ENCODE peak calls at places on chromosomes 6 and 20, in eight cellular contexts. O is K562, Q is Panc1, V is A549, H is GM23338, P is HCT116, L is HepG2, I is GM12878. A is an unnamed sample.

GRCh38 chr6:110633731-110634130 is 157.3 kb upstream of the SLC22A16 start:
- DNase-seq in L (no peak), O (no peak), P (no peak), I (no peak), H (no peak), V (no peak), Q (no peak), A (no peak)

GRCh38 chr20:50311308-50312001 is 120.8 kb downstream of the CEBPB start:
- DNase-seq in Q (no peak), O (no peak), V (no peak), L (no peak), H (no peak), I (no peak), P (no peak), A (no peak)

GRCh38 chr20:62367483-62368302 is 581 bp upstream of the LAMA5 start:
- DNase-seq in P (no peak), L (peak), H (peak), O (no peak), Q (no peak), V (peak), I (no peak), A (peak)

GRCh38 chr6:22910370-22910769 is 341.0 kb downstream of the HDGFL1 start:
- DNase-seq in H (no peak), P (no peak), L (no peak), V (no peak), Q (no peak), I (no peak), O (no peak), A (no peak)

GRCh38 chr6:95797054-95797453 is 218.7 kb upstream of the FUT9 start:
- DNase-seq in V (no peak), H (no peak), L (no peak), Q (no peak), O (no peak), I (no peak), P (no peak), A (no peak)

GRCh38 chr20:41373851-41374567 is 7.4 kb upstream of the EMILIN3 start:
- DNase-seq in O (no peak), P (no peak), L (no peak), I (no peak), H (no peak), Q (no peak), V (no peak), A (no peak)

GRCh38 chr6:168060521-168060931 is 18.5 kb downstream of the FRMD1 start:
- DNase-seq in L (peak), V (peak), H (peak), Q (no peak), O (peak), I (no peak), P (no peak), A (no peak)

GRCh38 chr20:4781211-4781610 is 59.5 kb downstream of the PRND start:
- DNase-seq in H (no peak), P (no peak), V (no peak), Q (no peak), I (no peak), L (no peak), O (no peak), A (no peak)

GRCh38 chr20:15930324-15931305 is 642.6 kb downstream of the KIF16B start:
- DNase-seq in H (peak), L (peak), V (peak), Q (no peak), P (no peak), I (no peak), O (no peak), A (no peak)

GRCh38 chr6:166032366-166033171 is 135.1 kb downstream of the TBXT start:
- DNase-seq in V (peak), L (no peak), I (no peak), P (peak), O (no peak), Q (peak), H (peak), A (no peak)

GRCh38 chr6:15905488-15906392 is 223.1 kb upstream of the MYLIP start:
- DNase-seq in O (peak), P (no peak), Q (no peak), I (no peak), L (no peak), H (no peak), V (no peak), A (peak)

GRCh38 chr6:79384845-79385244 is 150.4 kb upstream of the HMGN3 start:
- DNase-seq in H (no peak), I (no peak), O (no peak), P (no peak), Q (no peak), L (no peak), V (no peak), A (no peak)

GRCh38 chr6:81384921-81385320 is 367.6 kb downstream of the TENT5A start:
- DNase-seq in Q (no peak), V (no peak), L (no peak), H (no peak), O (no peak), I (no peak), P (no peak), A (no peak)

GRCh38 chr20:25623225-25623735 is 534 bp downstream of the NANP start:
- DNase-seq in P (peak), I (peak), Q (no peak), H (peak), O (no peak), V (peak), L (peak), A (no peak)

GRCh38 chr6:44234101-44235090 is 11.0 kb downstream of the SLC29A1 start:
- DNase-seq in I (no peak), L (peak), Q (no peak), O (peak), P (no peak), H (peak), V (peak), A (peak)

GRCh38 chr6:128914051-128914450 is 31.1 kb downstream of the LAMA2 start:
- DNase-seq in L (no peak), P (no peak), O (no peak), I (no peak), Q (no peak), V (no peak), H (no peak), A (no peak)

GRCh38 chr20:32752458-32753250 is 9.4 kb upstream of the COMMD7 start:
- DNase-seq in I (no peak), P (no peak), Q (no peak), L (no peak), O (peak), H (no peak), V (no peak), A (no peak)

GRCh38 chr6:169345198-169345597 is 91.6 kb upstream of the THBS2 start:
- DNase-seq in O (no peak), P (no peak), V (no peak), I (no peak), H (no peak), L (no peak), Q (no peak), A (no peak)

GRCh38 chr6:105781248-105781647 is 304.9 kb upstream of the PRDM1 start:
- DNase-seq in L (no peak), P (peak), Q (no peak), I (no peak), O (peak), V (no peak), H (no peak), A (no peak)

GRCh38 chr6:27894839-27895762 is 17.1 kb downstream of the OR2B2 start:
- DNase-seq in P (peak), I (peak), L (peak), O (peak), V (peak), Q (peak), H (peak), A (peak)

GRCh38 chr6:159233365-159234101 is 64.3 kb downstream of the FNDC1 start:
- DNase-seq in L (no peak), V (no peak), Q (no peak), I (no peak), H (peak), O (no peak), P (no peak), A (no peak)

GRCh38 chr20:1326031-1326930 is 2.7 kb downstream of the SDCBP2 start:
- DNase-seq in H (no peak), L (no peak), Q (no peak), P (no peak), O (no peak), V (no peak), I (no peak), A (no peak)

GRCh38 chr20:37163832-37164554 is 15.1 kb upstream of the RPN2 start:
- DNase-seq in I (no peak), P (no peak), O (no peak), L (no peak), Q (no peak), H (no peak), V (no peak), A (no peak)

GRCh38 chr6:134816780-134817179 is 133.1 kb downstream of the ALDH8A1 start:
- DNase-seq in V (no peak), I (no peak), L (no peak), O (no peak), Q (no peak), P (no peak), H (no peak), A (no peak)

GRCh38 chr6:139230421-139230840 is 61.4 kb downstream of the TXLNB start:
- DNase-seq in H (peak), P (no peak), L (no peak), Q (no peak), V (peak), O (no peak), I (no peak), A (no peak)

GRCh38 chr6:113978084-113978675 is 7.2 kb upstream of the HDAC2 start:
- DNase-seq in I (no peak), O (no peak), L (no peak), P (no peak), Q (no peak), H (no peak), V (no peak), A (no peak)

DNA sequence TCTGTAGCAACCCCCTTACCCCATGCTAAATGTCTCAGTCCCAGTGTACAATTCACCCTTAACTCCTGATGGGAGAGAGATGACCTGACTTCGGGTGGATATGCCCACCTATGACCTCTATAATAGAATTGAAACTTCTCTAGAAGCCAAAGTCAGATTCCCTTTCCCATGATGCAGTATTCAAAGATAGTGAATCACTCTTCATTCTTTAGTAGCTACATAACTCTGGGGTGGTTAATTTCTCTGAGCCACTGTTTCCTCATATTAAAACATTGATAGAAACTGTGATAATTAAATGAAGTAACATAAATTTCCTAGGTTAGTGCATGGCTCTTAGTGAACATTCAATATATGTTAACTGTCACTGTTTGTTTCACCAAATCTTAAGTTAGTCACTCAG is 500.4 kb downstream of the COL12A1 start:
- DNase-seq in I (no peak), L (no peak), Q (no peak), V (no peak), H (no peak), O (no peak), P (no peak), A (no peak)
- TF ChIP-seq REST in I (no peak), L (no peak), Q (no peak), V (no peak), H (no peak), O (no peak), P (no peak), A (no peak)

GRCh38 chr6:49849121-49849907 is 17.0 kb downstream of the CRISP1 start:
- DNase-seq in P (peak), L (peak), H (peak), I (no peak), V (peak), O (peak), Q (peak), A (no peak)
- H3K4me3 ChIP-seq in P (no peak), L (no peak), H (no peak), I (no peak), V (no peak), O (no peak), Q (no peak), A (no peak)

DNA sequence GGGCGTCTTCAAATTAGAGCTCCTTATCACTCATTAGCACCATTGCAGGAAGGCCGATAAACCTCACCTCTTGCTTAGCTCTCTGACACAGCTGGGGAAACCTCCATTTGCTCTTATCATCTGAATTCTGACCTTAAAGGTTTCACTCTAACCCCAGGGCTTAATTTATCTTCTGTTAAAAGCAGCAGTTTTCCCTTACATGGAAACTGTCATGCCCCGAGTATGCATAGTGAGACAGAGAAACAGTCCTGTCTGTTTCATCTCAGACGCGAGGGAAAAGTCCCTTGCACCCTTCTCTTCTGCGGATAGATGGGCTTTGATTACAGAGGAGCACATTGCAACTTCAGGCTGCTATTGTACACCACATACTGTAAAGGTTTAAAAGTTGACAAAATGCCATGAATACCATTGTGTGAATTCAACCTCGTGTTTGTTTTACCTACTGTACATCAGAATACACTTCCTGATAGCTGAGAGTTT is 191.5 kb upstream of the BMP2 start:
- DNase-seq in Q (no peak), L (peak), P (no peak), O (no peak), V (no peak), H (no peak), I (peak), A (no peak)
- TF ChIP-seq REST in Q (no peak), L (no peak), P (no peak), O (no peak), V (no peak), H (no peak), I (no peak), A (no peak)

GRCh38 chr6:69423785-69424184 is 373.0 kb downstream of the LMBRD1 start:
- DNase-seq in V (no peak), P (no peak), I (no peak), O (no peak), Q (no peak), L (no peak), H (no peak), A (no peak)

GRCh38 chr6:69421986-69422385 is 374.8 kb downstream of the LMBRD1 start:
- DNase-seq in Q (no peak), L (no peak), O (no peak), P (no peak), V (no peak), H (no peak), I (no peak), A (no peak)

GRCh38 chr6:69427882-69428281 is 368.9 kb downstream of the LMBRD1 start:
- DNase-seq in I (no peak), Q (no peak), P (no peak), O (no peak), L (no peak), V (no peak), H (peak), A (no peak)

GRCh38 chr6:69422474-69422873 is 374.3 kb downstream of the LMBRD1 start:
- DNase-seq in H (peak), P (no peak), Q (no peak), I (no peak), O (no peak), L (no peak), V (no peak), A (no peak)

DNA sequence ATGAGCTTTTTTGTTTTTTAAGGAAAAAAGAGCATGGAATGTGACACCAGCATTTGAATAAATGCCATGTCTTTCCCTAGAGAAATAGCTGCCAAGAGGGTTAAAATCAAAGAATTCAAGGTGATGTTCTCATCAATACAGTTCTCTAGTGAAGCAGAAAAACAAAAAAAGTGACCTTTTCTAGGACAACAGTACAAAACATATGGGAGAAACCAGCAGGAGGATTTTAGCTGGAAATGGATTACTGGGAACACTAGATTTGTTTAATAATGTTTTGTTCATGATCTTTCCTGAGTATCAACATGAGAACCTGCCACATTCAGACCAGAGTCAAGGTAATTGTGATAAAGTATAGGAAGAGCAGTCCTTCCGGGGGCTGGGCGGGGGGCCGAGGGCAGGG is 372.2 kb downstream of the LMBRD1 start:
- DNase-seq in L (no peak), V (no peak), O (no peak), P (no peak), H (no peak), Q (no peak), I (no peak), A (no peak)
- H3K4me3 ChIP-seq in L (no peak), V (no peak), O (no peak), P (no peak), H (no peak), Q (no peak), I (no peak), A (no peak)

GRCh38 chr6:1377526-1378223 is 11.7 kb upstream of the FOXF2 start:
- DNase-seq in I (no peak), V (no peak), H (peak), L (no peak), O (no peak), P (no peak), Q (no peak), A (no peak)

GRCh38 chr6:1380625-1381396 is 8.6 kb upstream of the FOXF2 start:
- DNase-seq in Q (no peak), I (no peak), O (no peak), V (no peak), L (no peak), P (no peak), H (no peak), A (no peak)

GRCh38 chr6:1379810-1380198 is 9.6 kb upstream of the FOXF2 start:
- DNase-seq in L (no peak), I (no peak), P (no peak), H (no peak), V (no peak), O (no peak), Q (no peak), A (no peak)

GRCh38 chr6:1378224-1379025 is 11.0 kb upstream of the FOXF2 start:
- DNase-seq in L (no peak), Q (no peak), I (no peak), O (no peak), V (no peak), P (no peak), H (peak), A (no peak)

DNA sequence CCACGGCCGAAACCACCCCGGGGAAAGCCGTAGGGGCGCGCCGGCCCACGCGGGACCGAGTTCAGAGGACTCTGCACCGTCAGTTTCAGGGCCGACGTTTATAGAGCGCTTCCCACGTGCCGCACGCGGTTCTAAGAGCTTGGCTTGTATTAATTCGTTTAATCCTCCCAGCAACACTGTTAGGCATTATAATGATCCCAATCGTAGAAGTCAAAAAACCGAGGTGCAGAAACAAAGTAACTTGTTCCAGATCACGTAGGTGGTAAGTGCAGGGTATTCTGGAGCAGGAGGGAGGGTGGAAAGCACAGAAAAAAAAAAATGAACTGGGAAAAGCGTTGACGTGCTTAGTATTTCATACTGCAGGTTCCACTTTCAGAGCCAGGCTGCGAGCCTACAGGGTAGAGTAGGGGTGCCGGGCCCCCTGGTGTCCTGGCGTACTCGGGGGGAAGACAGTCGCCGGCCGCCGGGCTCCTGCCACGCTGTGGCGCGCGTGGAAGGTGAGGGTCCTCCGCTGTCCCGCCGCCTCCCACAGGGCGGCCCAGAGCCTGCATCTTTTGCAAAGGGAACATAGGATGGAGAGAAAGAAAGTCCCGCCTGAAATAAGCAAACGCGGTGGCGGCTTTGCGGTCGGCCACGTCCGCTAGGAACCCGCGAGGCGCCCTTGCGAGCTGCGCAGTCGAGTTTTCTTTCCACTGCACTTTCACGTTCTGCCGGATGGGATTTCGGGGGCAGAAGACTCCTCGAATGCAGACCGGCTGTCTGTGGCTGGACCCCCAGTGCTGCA is 10.2 kb upstream of the FOXF2 start:
- DNase-seq in H (no peak), I (no peak), L (no peak), O (no peak), P (no peak), Q (no peak), V (no peak), A (no peak)
- TF ChIP-seq REST in H (no peak), I (no peak), L (no peak), O (no peak), P (no peak), Q (no peak), V (no peak), A (no peak)

GRCh38 chr6:2877057-2877882 is 25.8 kb downstream of the SERPINB9 start:
- DNase-seq in L (peak), H (no peak), V (peak), I (no peak), Q (no peak), P (no peak), O (no peak), A (no peak)
- H3K4me3 ChIP-seq in L (peak), H (peak), V (peak), I (no peak), Q (peak), P (peak), O (no peak), A (no peak)

GRCh38 chr20:63520594-63520938 is at the start of gene PPDPF:
- DNase-seq in Q (no peak), L (no peak), I (no peak), H (no peak), O (peak), P (no peak), V (peak), A (peak)
- TF ChIP-seq REST in Q (no peak), L (no peak), I (no peak), H (no peak), O (no peak), P (no peak), V (no peak), A (no peak)

GRCh38 chr6:142819603-142820335 is 125.2 kb downstream of the HIVEP2 start:
- DNase-seq in V (no peak), Q (no peak), O (no peak), L (no peak), P (no peak), H (no peak), I (peak), A (peak)
- H3K4me3 ChIP-seq in V (no peak), Q (peak), O (no peak), L (no peak), P (no peak), H (no peak), I (peak), A (peak)

A was measured in HL-60.